ENCODE peak calls at places on chromosomes 4 and X, in six cellular contexts. One of them, this sample, is unnamed.

GRCh38 chr4:144591401-144591800 is 54.6 kb upstream of the HHIP start:
- DNase-seq in psoas muscle: no peak
- DNase-seq in sigmoid colon: no peak
- DNase-seq in H7: no peak
- DNase-seq in A673: peak
- DNase-seq in brain microvascular endothelial cell: peak
- DNase-seq in this sample: no peak

GRCh38 chrX:15310117-15310516 is 5.3 kb downstream of the ASB11 start:
- DNase-seq in psoas muscle: no peak
- DNase-seq in sigmoid colon: no peak
- DNase-seq in H7: no peak
- DNase-seq in A673: peak
- DNase-seq in brain microvascular endothelial cell: no peak
- DNase-seq in this sample: no peak

GRCh38 chr4:72846280-72847111 is 223.0 kb downstream of the COX18 start:
- DNase-seq in psoas muscle: no peak
- DNase-seq in sigmoid colon: no peak
- DNase-seq in H7: no peak
- DNase-seq in A673: no peak
- DNase-seq in brain microvascular endothelial cell: peak
- DNase-seq in this sample: no peak

GRCh38 chr4:23135792-23136645 is 443.3 kb downstream of the GBA3 start:
- DNase-seq in psoas muscle: no peak
- DNase-seq in sigmoid colon: no peak
- DNase-seq in H7: peak
- DNase-seq in A673: peak
- DNase-seq in brain microvascular endothelial cell: peak
- DNase-seq in this sample: no peak

GRCh38 chr4:112509243-112510190 is 6.5 kb downstream of the NEUROG2 start:
- DNase-seq in psoas muscle: no peak
- DNase-seq in sigmoid colon: no peak
- DNase-seq in H7: peak
- DNase-seq in A673: no peak
- DNase-seq in brain microvascular endothelial cell: no peak
- DNase-seq in this sample: no peak

GRCh38 chr4:80070880-80071620 is 2.0 kb downstream of the ANTXR2 start:
- DNase-seq in psoas muscle: no peak
- DNase-seq in sigmoid colon: no peak
- DNase-seq in H7: no peak
- DNase-seq in A673: no peak
- DNase-seq in brain microvascular endothelial cell: no peak
- DNase-seq in this sample: no peak

GRCh38 chrX:1606476-1606875 is 8.4 kb upstream of the ASMT start:
- DNase-seq in psoas muscle: no peak
- DNase-seq in sigmoid colon: peak
- DNase-seq in H7: no peak
- DNase-seq in A673: no peak
- DNase-seq in brain microvascular endothelial cell: no peak
- DNase-seq in this sample: no peak

GRCh38 chr4:51831133-51831532 is 11.8 kb upstream of the DCUN1D4 start:
- DNase-seq in psoas muscle: peak
- DNase-seq in sigmoid colon: peak
- DNase-seq in H7: peak
- DNase-seq in A673: peak
- DNase-seq in brain microvascular endothelial cell: peak
- DNase-seq in this sample: peak

GRCh38 chr4:100299019-100299418 is 108.8 kb upstream of the DDIT4L start:
- DNase-seq in psoas muscle: no peak
- DNase-seq in sigmoid colon: no peak
- DNase-seq in H7: no peak
- DNase-seq in A673: peak
- DNase-seq in brain microvascular endothelial cell: peak
- DNase-seq in this sample: peak

GRCh38 chrX:130896816-130897508 is 6.0 kb downstream of the ENOX2 start:
- DNase-seq in psoas muscle: no peak
- DNase-seq in sigmoid colon: no peak
- DNase-seq in H7: no peak
- DNase-seq in A673: peak
- DNase-seq in brain microvascular endothelial cell: no peak
- DNase-seq in this sample: peak

GRCh38 chrX:9884031-9884779 is 83.0 kb upstream of the CLDN34 start:
- DNase-seq in psoas muscle: no peak
- DNase-seq in sigmoid colon: no peak
- DNase-seq in H7: no peak
- DNase-seq in A673: no peak
- DNase-seq in brain microvascular endothelial cell: no peak
- DNase-seq in this sample: peak

GRCh38 chr4:70724463-70724862 is 2.7 kb downstream of the RUFY3 start:
- DNase-seq in psoas muscle: no peak
- DNase-seq in sigmoid colon: no peak
- DNase-seq in H7: no peak
- DNase-seq in A673: no peak
- DNase-seq in brain microvascular endothelial cell: no peak
- DNase-seq in this sample: no peak

GRCh38 chr4:6991771-6992557 is 51.2 kb upstream of the TADA2B start:
- DNase-seq in psoas muscle: no peak
- DNase-seq in sigmoid colon: no peak
- DNase-seq in H7: peak
- DNase-seq in A673: peak
- DNase-seq in brain microvascular endothelial cell: peak
- DNase-seq in this sample: no peak

GRCh38 chr4:88937081-88937480 is 119.9 kb downstream of the FAM13A start:
- DNase-seq in psoas muscle: no peak
- DNase-seq in sigmoid colon: no peak
- DNase-seq in H7: no peak
- DNase-seq in A673: no peak
- DNase-seq in brain microvascular endothelial cell: peak
- DNase-seq in this sample: no peak

GRCh38 chr4:152032722-152033131 is 271.9 kb upstream of the GATB start:
- DNase-seq in psoas muscle: no peak
- DNase-seq in sigmoid colon: no peak
- DNase-seq in H7: no peak
- DNase-seq in A673: no peak
- DNase-seq in brain microvascular endothelial cell: peak
- DNase-seq in this sample: no peak

GRCh38 chr4:24747234-24747975 is 48.0 kb upstream of the SOD3 start:
- DNase-seq in psoas muscle: no peak
- DNase-seq in sigmoid colon: no peak
- DNase-seq in H7: no peak
- DNase-seq in A673: no peak
- DNase-seq in brain microvascular endothelial cell: no peak
- DNase-seq in this sample: no peak

GRCh38 chr4:102529977-102530376 is 28.8 kb downstream of the NFKB1 start:
- DNase-seq in psoas muscle: no peak
- DNase-seq in sigmoid colon: no peak
- DNase-seq in H7: no peak
- DNase-seq in A673: no peak
- DNase-seq in brain microvascular endothelial cell: no peak
- DNase-seq in this sample: no peak

GRCh38 chrX:28586891-28587635 is at the start of gene IL1RAPL1:
- DNase-seq in psoas muscle: no peak
- DNase-seq in sigmoid colon: no peak
- DNase-seq in H7: no peak
- DNase-seq in A673: peak
- DNase-seq in brain microvascular endothelial cell: peak
- DNase-seq in this sample: no peak

DNA sequence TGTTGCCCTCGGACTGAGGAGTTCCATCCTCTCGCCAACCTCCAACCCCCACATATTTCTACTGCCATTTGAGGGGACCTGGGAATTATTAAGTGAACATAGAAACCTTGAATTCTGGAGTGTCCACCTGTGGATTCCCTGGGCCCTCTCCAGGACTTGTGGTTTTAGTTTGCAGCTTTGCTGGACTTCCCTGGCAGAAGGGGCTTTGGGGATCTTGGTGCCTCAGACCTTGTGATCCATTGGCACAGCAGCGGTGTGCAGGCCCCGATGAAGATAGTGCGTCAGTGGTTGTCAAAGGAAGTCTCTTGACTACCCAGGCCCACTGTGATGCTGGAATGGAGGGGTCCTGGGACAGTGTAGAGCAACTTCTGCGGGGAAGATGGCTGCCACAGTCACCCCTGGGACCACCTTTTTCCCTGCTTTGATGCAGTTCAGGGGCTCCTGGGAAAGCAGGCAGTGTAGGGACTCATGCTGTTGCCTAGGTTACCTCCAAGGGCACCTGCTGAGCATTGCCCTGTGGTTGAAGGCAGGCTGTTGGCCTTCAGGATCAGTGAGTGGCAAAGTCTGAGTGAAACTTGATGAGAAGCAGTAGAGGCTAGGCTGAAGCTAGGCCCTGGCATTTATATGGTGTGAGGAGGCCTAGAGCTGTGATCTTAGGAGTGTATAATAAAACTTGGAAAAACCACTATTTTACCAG is 2.1 kb downstream of the SLC16A2 start:
- DNase-seq in psoas muscle: no peak
- DNase-seq in sigmoid colon: no peak
- DNase-seq in H7: peak
- DNase-seq in A673: no peak
- DNase-seq in brain microvascular endothelial cell: no peak
- DNase-seq in this sample: no peak
- H3K4me3 ChIP-seq in psoas muscle: peak
- H3K4me3 ChIP-seq in sigmoid colon: no peak
- H3K4me3 ChIP-seq in H7: peak
- H3K4me3 ChIP-seq in A673: no peak
- H3K4me3 ChIP-seq in brain microvascular endothelial cell: no peak
- H3K4me3 ChIP-seq in this sample: no peak

GRCh38 chrX:67544281-67544680 is 460 bp downstream of the AR start:
- DNase-seq in psoas muscle: peak
- DNase-seq in sigmoid colon: peak
- DNase-seq in H7: peak
- DNase-seq in A673: no peak
- DNase-seq in brain microvascular endothelial cell: no peak
- DNase-seq in this sample: peak

GRCh38 chrX:67545772-67546495 is 2.1 kb downstream of the AR start:
- DNase-seq in psoas muscle: peak
- DNase-seq in sigmoid colon: peak
- DNase-seq in H7: peak
- DNase-seq in A673: no peak
- DNase-seq in brain microvascular endothelial cell: no peak
- DNase-seq in this sample: peak

GRCh38 chrX:67543818-67544217 is at the start of gene AR:
- DNase-seq in psoas muscle: peak
- DNase-seq in sigmoid colon: peak
- DNase-seq in H7: peak
- DNase-seq in A673: no peak
- DNase-seq in brain microvascular endothelial cell: peak
- DNase-seq in this sample: peak

GRCh38 chrX:67546496-67547423 is 2.9 kb downstream of the AR start:
- DNase-seq in psoas muscle: peak
- DNase-seq in sigmoid colon: no peak
- DNase-seq in H7: peak
- DNase-seq in A673: no peak
- DNase-seq in brain microvascular endothelial cell: no peak
- DNase-seq in this sample: no peak

DNA sequence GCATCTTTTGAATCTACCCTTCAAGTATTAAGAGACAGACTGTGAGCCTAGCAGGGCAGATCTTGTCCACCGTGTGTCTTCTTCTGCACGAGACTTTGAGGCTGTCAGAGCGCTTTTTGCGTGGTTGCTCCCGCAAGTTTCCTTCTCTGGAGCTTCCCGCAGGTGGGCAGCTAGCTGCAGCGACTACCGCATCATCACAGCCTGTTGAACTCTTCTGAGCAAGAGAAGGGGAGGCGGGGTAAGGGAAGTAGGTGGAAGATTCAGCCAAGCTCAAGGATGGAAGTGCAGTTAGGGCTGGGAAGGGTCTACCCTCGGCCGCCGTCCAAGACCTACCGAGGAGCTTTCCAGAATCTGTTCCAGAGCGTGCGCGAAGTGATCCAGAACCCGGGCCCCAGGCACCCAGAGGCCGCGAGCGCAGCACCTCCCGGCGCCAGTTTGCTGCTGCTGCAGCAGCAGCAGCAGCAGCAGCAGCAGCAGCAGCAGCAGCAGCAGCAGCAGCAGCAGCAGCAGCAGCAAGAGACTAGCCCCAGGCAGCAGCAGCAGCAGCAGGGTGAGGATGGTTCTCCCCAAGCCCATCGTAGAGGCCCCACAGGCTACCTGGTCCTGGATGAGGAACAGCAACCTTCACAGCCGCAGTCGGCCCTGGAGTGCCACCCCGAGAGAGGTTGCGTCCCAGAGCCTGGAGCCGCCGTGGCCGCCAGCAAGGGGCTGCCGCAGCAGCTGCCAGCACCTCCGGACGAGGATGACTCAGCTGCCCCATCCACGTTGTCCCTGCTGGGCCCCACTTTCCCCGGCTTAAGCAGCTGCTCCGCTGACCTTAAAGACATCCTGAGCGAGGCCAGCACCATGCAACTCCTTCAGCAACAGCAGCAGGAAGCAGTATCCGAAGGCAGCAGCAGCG is 1.3 kb downstream of the AR start:
- DNase-seq in psoas muscle: peak
- DNase-seq in sigmoid colon: peak
- DNase-seq in H7: peak
- DNase-seq in A673: no peak
- DNase-seq in brain microvascular endothelial cell: peak
- DNase-seq in this sample: peak
- H3K4me3 ChIP-seq in psoas muscle: peak
- H3K4me3 ChIP-seq in sigmoid colon: peak
- H3K4me3 ChIP-seq in H7: peak
- H3K4me3 ChIP-seq in A673: no peak
- H3K4me3 ChIP-seq in brain microvascular endothelial cell: peak
- H3K4me3 ChIP-seq in this sample: peak

GRCh38 chr4:20254517-20255250 is 3.0 kb downstream of the SLIT2 start:
- DNase-seq in psoas muscle: peak
- DNase-seq in sigmoid colon: peak
- DNase-seq in H7: peak
- DNase-seq in A673: peak
- DNase-seq in brain microvascular endothelial cell: peak
- DNase-seq in this sample: peak
- H3K4me3 ChIP-seq in psoas muscle: peak
- H3K4me3 ChIP-seq in sigmoid colon: peak
- H3K4me3 ChIP-seq in H7: peak
- H3K4me3 ChIP-seq in A673: peak
- H3K4me3 ChIP-seq in brain microvascular endothelial cell: peak
- H3K4me3 ChIP-seq in this sample: peak

GRCh38 chrX:13662537-13662841 is 9.5 kb downstream of the TCEANC start:
- DNase-seq in psoas muscle: no peak
- DNase-seq in sigmoid colon: no peak
- DNase-seq in H7: no peak
- DNase-seq in A673: no peak
- DNase-seq in brain microvascular endothelial cell: no peak
- DNase-seq in this sample: no peak
- H3K4me3 ChIP-seq in psoas muscle: no peak
- H3K4me3 ChIP-seq in sigmoid colon: no peak
- H3K4me3 ChIP-seq in H7: no peak
- H3K4me3 ChIP-seq in A673: no peak
- H3K4me3 ChIP-seq in brain microvascular endothelial cell: no peak
- H3K4me3 ChIP-seq in this sample: no peak

DNA sequence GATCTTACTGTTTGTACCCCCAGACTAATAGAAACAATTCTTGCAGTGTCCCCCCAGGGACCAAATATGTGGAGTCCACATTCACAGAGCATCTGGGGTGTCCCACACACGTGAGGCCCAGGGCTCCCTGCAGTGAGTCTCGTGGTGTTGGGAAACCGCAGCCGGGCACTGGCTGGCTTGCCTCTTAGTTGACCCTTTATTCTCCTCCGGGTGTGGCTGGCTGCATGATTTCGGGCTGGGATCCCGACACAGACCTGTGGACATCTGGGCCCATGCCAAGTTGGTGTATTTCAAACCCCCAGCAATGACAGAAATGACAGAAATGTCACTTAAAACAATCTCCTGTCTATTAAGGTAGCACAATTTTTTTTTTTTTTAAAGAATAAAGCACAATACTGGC is 15.6 kb upstream of the CLDN24 start:
- DNase-seq in psoas muscle: no peak
- DNase-seq in sigmoid colon: no peak
- DNase-seq in H7: no peak
- DNase-seq in A673: no peak
- DNase-seq in brain microvascular endothelial cell: no peak
- DNase-seq in this sample: no peak
- H3K4me3 ChIP-seq in psoas muscle: no peak
- H3K4me3 ChIP-seq in sigmoid colon: no peak
- H3K4me3 ChIP-seq in H7: no peak
- H3K4me3 ChIP-seq in A673: no peak
- H3K4me3 ChIP-seq in brain microvascular endothelial cell: no peak
- H3K4me3 ChIP-seq in this sample: no peak

This sample was measured in right cardiac atrium.